ENCODE peak calls at places on chromosomes 1 and 21, in nine cellular contexts. One of them, this sample, is unnamed.
A peak's percentile ranks its signal among the peaks of the same experiment; 100 is the strongest.

GRCh38 chr1:20670936-20671335 is 9.8 kb upstream of the DDOST start:
- DNase-seq in ureter: no peak
- DNase-seq in HFF-Myc: no peak
- DNase-seq in activated naive CD8-positive, alpha-beta T cell treated with anti-CD3 and anti-CD28 coated beads, Interleukin-2, amount 50 U/mL, for 24 hours: no peak
- DNase-seq in AG08395: no peak
- DNase-seq in activated CD4-positive, alpha-beta T cell treated with anti-CD3 and anti-CD28 coated beads, Interleukin-2, amount 10 ng/mL, durations not matched to agents 7 days and 5 days: no peak
- DNase-seq in bronchial epithelial cell: no peak
- DNase-seq in mammary epithelial cell: no peak
- DNase-seq in endothelial cell of umbilical vein: no peak
- DNase-seq in this sample: no peak

GRCh38 chr1:231217056-231217455 is 24.0 kb upstream of the GNPAT start:
- DNase-seq in HFF-Myc: no peak
- DNase-seq in mammary epithelial cell: no peak
- DNase-seq in endothelial cell of umbilical vein: no peak
- DNase-seq in ureter: no peak
- DNase-seq in activated naive CD8-positive, alpha-beta T cell treated with anti-CD3 and anti-CD28 coated beads, Interleukin-2, amount 50 U/mL, for 24 hours: no peak
- DNase-seq in activated CD4-positive, alpha-beta T cell treated with anti-CD3 and anti-CD28 coated beads, Interleukin-2, amount 10 ng/mL, durations not matched to agents 7 days and 5 days: no peak
- DNase-seq in bronchial epithelial cell: no peak
- DNase-seq in AG08395: no peak
- DNase-seq in this sample: no peak

GRCh38 chr1:160702100-160702499 is 9.5 kb downstream of the CD48 start:
- DNase-seq in ureter: no peak
- DNase-seq in mammary epithelial cell: no peak
- DNase-seq in bronchial epithelial cell: no peak
- DNase-seq in activated CD4-positive, alpha-beta T cell treated with anti-CD3 and anti-CD28 coated beads, Interleukin-2, amount 10 ng/mL, durations not matched to agents 7 days and 5 days: no peak
- DNase-seq in endothelial cell of umbilical vein: no peak
- DNase-seq in activated naive CD8-positive, alpha-beta T cell treated with anti-CD3 and anti-CD28 coated beads, Interleukin-2, amount 50 U/mL, for 24 hours: no peak
- DNase-seq in HFF-Myc: no peak
- DNase-seq in AG08395: no peak
- DNase-seq in this sample: no peak

GRCh38 chr21:43355196-43355924 is 71.6 kb downstream of the SIK1 start:
- DNase-seq in activated CD4-positive, alpha-beta T cell treated with anti-CD3 and anti-CD28 coated beads, Interleukin-2, amount 10 ng/mL, durations not matched to agents 7 days and 5 days: no peak
- DNase-seq in endothelial cell of umbilical vein: no peak
- DNase-seq in ureter: no peak
- DNase-seq in HFF-Myc: no peak
- DNase-seq in AG08395: no peak
- DNase-seq in activated naive CD8-positive, alpha-beta T cell treated with anti-CD3 and anti-CD28 coated beads, Interleukin-2, amount 50 U/mL, for 24 hours: no peak
- DNase-seq in bronchial epithelial cell: no peak
- DNase-seq in mammary epithelial cell: no peak
- DNase-seq in this sample: peak; percentile 38

GRCh38 chr1:89890085-89890754 is 69.4 kb downstream of the LRRC8D start:
- DNase-seq in HFF-Myc: no peak
- DNase-seq in activated CD4-positive, alpha-beta T cell treated with anti-CD3 and anti-CD28 coated beads, Interleukin-2, amount 10 ng/mL, durations not matched to agents 7 days and 5 days: no peak
- DNase-seq in mammary epithelial cell: peak; percentile 97
- DNase-seq in AG08395: no peak
- DNase-seq in bronchial epithelial cell: peak; percentile 99
- DNase-seq in ureter: no peak
- DNase-seq in endothelial cell of umbilical vein: peak; percentile 57
- DNase-seq in activated naive CD8-positive, alpha-beta T cell treated with anti-CD3 and anti-CD28 coated beads, Interleukin-2, amount 50 U/mL, for 24 hours: no peak
- DNase-seq in this sample: no peak

GRCh38 chr1:236013330-236013729 is 51.6 kb downstream of the NID1 start:
- DNase-seq in activated naive CD8-positive, alpha-beta T cell treated with anti-CD3 and anti-CD28 coated beads, Interleukin-2, amount 50 U/mL, for 24 hours: no peak
- DNase-seq in bronchial epithelial cell: no peak
- DNase-seq in AG08395: no peak
- DNase-seq in ureter: no peak
- DNase-seq in endothelial cell of umbilical vein: no peak
- DNase-seq in mammary epithelial cell: no peak
- DNase-seq in HFF-Myc: no peak
- DNase-seq in activated CD4-positive, alpha-beta T cell treated with anti-CD3 and anti-CD28 coated beads, Interleukin-2, amount 10 ng/mL, durations not matched to agents 7 days and 5 days: no peak
- DNase-seq in this sample: no peak

GRCh38 chr21:26546698-26547097 is 26.4 kb downstream of the CYYR1 start:
- DNase-seq in activated naive CD8-positive, alpha-beta T cell treated with anti-CD3 and anti-CD28 coated beads, Interleukin-2, amount 50 U/mL, for 24 hours: no peak
- DNase-seq in activated CD4-positive, alpha-beta T cell treated with anti-CD3 and anti-CD28 coated beads, Interleukin-2, amount 10 ng/mL, durations not matched to agents 7 days and 5 days: no peak
- DNase-seq in HFF-Myc: no peak
- DNase-seq in mammary epithelial cell: no peak
- DNase-seq in endothelial cell of umbilical vein: peak; percentile 83
- DNase-seq in AG08395: no peak
- DNase-seq in bronchial epithelial cell: no peak
- DNase-seq in ureter: no peak
- DNase-seq in this sample: no peak

GRCh38 chr1:58764294-58764978 is 19.4 kb downstream of the JUN start:
- DNase-seq in HFF-Myc: no peak
- DNase-seq in endothelial cell of umbilical vein: peak; percentile 90
- DNase-seq in mammary epithelial cell: peak; percentile 73
- DNase-seq in AG08395: peak; percentile 54
- DNase-seq in activated CD4-positive, alpha-beta T cell treated with anti-CD3 and anti-CD28 coated beads, Interleukin-2, amount 10 ng/mL, durations not matched to agents 7 days and 5 days: no peak
- DNase-seq in ureter: no peak
- DNase-seq in activated naive CD8-positive, alpha-beta T cell treated with anti-CD3 and anti-CD28 coated beads, Interleukin-2, amount 50 U/mL, for 24 hours: no peak
- DNase-seq in bronchial epithelial cell: peak; percentile 81
- DNase-seq in this sample: no peak

GRCh38 chr1:167122568-167122967 is 28.7 kb downstream of the STYXL2 start:
- DNase-seq in activated CD4-positive, alpha-beta T cell treated with anti-CD3 and anti-CD28 coated beads, Interleukin-2, amount 10 ng/mL, durations not matched to agents 7 days and 5 days: no peak
- DNase-seq in activated naive CD8-positive, alpha-beta T cell treated with anti-CD3 and anti-CD28 coated beads, Interleukin-2, amount 50 U/mL, for 24 hours: no peak
- DNase-seq in AG08395: no peak
- DNase-seq in HFF-Myc: no peak
- DNase-seq in endothelial cell of umbilical vein: no peak
- DNase-seq in ureter: no peak
- DNase-seq in mammary epithelial cell: no peak
- DNase-seq in bronchial epithelial cell: no peak
- DNase-seq in this sample: no peak

GRCh38 chr1:55870076-55870475 is 654.9 kb upstream of the USP24 start:
- DNase-seq in endothelial cell of umbilical vein: no peak
- DNase-seq in AG08395: peak; percentile 41
- DNase-seq in bronchial epithelial cell: no peak
- DNase-seq in ureter: no peak
- DNase-seq in activated CD4-positive, alpha-beta T cell treated with anti-CD3 and anti-CD28 coated beads, Interleukin-2, amount 10 ng/mL, durations not matched to agents 7 days and 5 days: no peak
- DNase-seq in activated naive CD8-positive, alpha-beta T cell treated with anti-CD3 and anti-CD28 coated beads, Interleukin-2, amount 50 U/mL, for 24 hours: no peak
- DNase-seq in mammary epithelial cell: no peak
- DNase-seq in HFF-Myc: no peak
- DNase-seq in this sample: no peak

GRCh38 chr1:151837197-151837596 is 2.4 kb downstream of the C2CD4D start:
- DNase-seq in AG08395: no peak
- DNase-seq in activated CD4-positive, alpha-beta T cell treated with anti-CD3 and anti-CD28 coated beads, Interleukin-2, amount 10 ng/mL, durations not matched to agents 7 days and 5 days: no peak
- DNase-seq in HFF-Myc: no peak
- DNase-seq in ureter: no peak
- DNase-seq in bronchial epithelial cell: no peak
- DNase-seq in endothelial cell of umbilical vein: no peak
- DNase-seq in activated naive CD8-positive, alpha-beta T cell treated with anti-CD3 and anti-CD28 coated beads, Interleukin-2, amount 50 U/mL, for 24 hours: no peak
- DNase-seq in mammary epithelial cell: no peak
- DNase-seq in this sample: no peak

GRCh38 chr1:46300673-46301405 is 2.6 kb downstream of the LRRC41 start:
- DNase-seq in HFF-Myc: no peak
- DNase-seq in bronchial epithelial cell: no peak
- DNase-seq in ureter: no peak
- DNase-seq in activated naive CD8-positive, alpha-beta T cell treated with anti-CD3 and anti-CD28 coated beads, Interleukin-2, amount 50 U/mL, for 24 hours: no peak
- DNase-seq in AG08395: no peak
- DNase-seq in endothelial cell of umbilical vein: peak; percentile 59
- DNase-seq in activated CD4-positive, alpha-beta T cell treated with anti-CD3 and anti-CD28 coated beads, Interleukin-2, amount 10 ng/mL, durations not matched to agents 7 days and 5 days: no peak
- DNase-seq in mammary epithelial cell: peak; percentile 26
- DNase-seq in this sample: no peak

GRCh38 chr21:41686664-41687063 is 80.2 kb downstream of the RIPK4 start:
- DNase-seq in activated naive CD8-positive, alpha-beta T cell treated with anti-CD3 and anti-CD28 coated beads, Interleukin-2, amount 50 U/mL, for 24 hours: no peak
- DNase-seq in endothelial cell of umbilical vein: no peak
- DNase-seq in activated CD4-positive, alpha-beta T cell treated with anti-CD3 and anti-CD28 coated beads, Interleukin-2, amount 10 ng/mL, durations not matched to agents 7 days and 5 days: no peak
- DNase-seq in AG08395: no peak
- DNase-seq in bronchial epithelial cell: no peak
- DNase-seq in mammary epithelial cell: no peak
- DNase-seq in HFF-Myc: no peak
- DNase-seq in ureter: no peak
- DNase-seq in this sample: no peak

GRCh38 chr21:45015469-45015860 is 58.9 kb upstream of the ADARB1 start:
- DNase-seq in activated naive CD8-positive, alpha-beta T cell treated with anti-CD3 and anti-CD28 coated beads, Interleukin-2, amount 50 U/mL, for 24 hours: no peak
- DNase-seq in ureter: no peak
- DNase-seq in AG08395: no peak
- DNase-seq in activated CD4-positive, alpha-beta T cell treated with anti-CD3 and anti-CD28 coated beads, Interleukin-2, amount 10 ng/mL, durations not matched to agents 7 days and 5 days: no peak
- DNase-seq in mammary epithelial cell: no peak
- DNase-seq in endothelial cell of umbilical vein: no peak
- DNase-seq in HFF-Myc: no peak
- DNase-seq in bronchial epithelial cell: no peak
- DNase-seq in this sample: no peak

This sample was measured in NCI-H2107.